ENCODE peak calls at places on chromosome 2, in ten cellular contexts. A is GM23338, G is BJ, O is cardiac muscle cell, Y is astrocyte of the cerebellum, J is epithelial cell of proximal tubule, U is astrocyte, R is thyroid gland, K is thoracic aorta, B is upper lobe of right lung. T is an unnamed sample.

GRCh38 chr2:54673501-54673998 is 49.9 kb upstream of the EML6 start:
- DNase-seq in A (no peak), G (no peak), O (peak), Y (no peak), J (no peak), U (no peak), R (peak), K (no peak), B (peak), T (peak)

GRCh38 chr2:219171231-219171651 is 1.4 kb upstream of the SLC23A3 start:
- DNase-seq in A (peak), G (peak), O (peak), Y (peak), J (peak), U (peak), R (peak), K (no peak), B (no peak), T (peak)

GRCh38 chr2:40213616-40214015 is 238.3 kb downstream of the SLC8A1 start:
- DNase-seq in A (no peak), G (no peak), O (no peak), Y (no peak), J (no peak), U (peak), R (no peak), K (no peak), B (no peak), T (no peak)

GRCh38 chr2:37156857-37157714 is at the start of gene EIF2AK2:
- DNase-seq in A (peak), G (no peak), O (peak), Y (peak), J (no peak), U (peak), R (peak), K (peak), B (peak), T (peak)

GRCh38 chr2:98583866-98584618 is 24.3 kb downstream of the COA5 start:
- DNase-seq in A (no peak), G (no peak), O (no peak), Y (no peak), J (no peak), U (no peak), R (no peak), K (no peak), B (no peak), T (no peak)

GRCh38 chr2:236621786-236622185 is 52.2 kb downstream of the ACKR3 start:
- DNase-seq in A (peak), G (no peak), O (no peak), Y (no peak), J (no peak), U (no peak), R (no peak), K (no peak), B (peak), T (no peak)

GRCh38 chr2:129771606-129772598 is 207.6 kb upstream of the RAB6C start:
- DNase-seq in A (no peak), G (no peak), O (no peak), Y (no peak), J (no peak), U (no peak), R (no peak), K (no peak), B (no peak), T (no peak)

GRCh38 chr2:28341208-28341891 is 51.3 kb upstream of the FOSL2 start:
- DNase-seq in A (no peak), G (no peak), O (no peak), Y (no peak), J (no peak), U (no peak), R (no peak), K (no peak), B (peak), T (no peak)

GRCh38 chr2:111138834-111139233 is 18.1 kb downstream of the BCL2L11 start:
- DNase-seq in A (no peak), G (no peak), O (no peak), Y (no peak), J (no peak), U (no peak), R (peak), K (no peak), B (no peak), T (no peak)

GRCh38 chr2:68287580-68288441 is 31.9 kb downstream of the CNRIP1 start:
- DNase-seq in A (peak), G (no peak), O (peak), Y (peak), J (peak), U (peak), R (peak), K (no peak), B (no peak), T (peak)

GRCh38 chr2:159270744-159271379 is 15.6 kb downstream of the WDSUB1 start:
- DNase-seq in A (no peak), G (no peak), O (no peak), Y (no peak), J (no peak), U (no peak), R (no peak), K (no peak), B (no peak), T (no peak)

GRCh38 chr2:150809083-150809482 is 321.6 kb upstream of the RND3 start:
- DNase-seq in A (no peak), G (no peak), O (no peak), Y (no peak), J (no peak), U (no peak), R (no peak), K (no peak), B (no peak), T (no peak)

DNA sequence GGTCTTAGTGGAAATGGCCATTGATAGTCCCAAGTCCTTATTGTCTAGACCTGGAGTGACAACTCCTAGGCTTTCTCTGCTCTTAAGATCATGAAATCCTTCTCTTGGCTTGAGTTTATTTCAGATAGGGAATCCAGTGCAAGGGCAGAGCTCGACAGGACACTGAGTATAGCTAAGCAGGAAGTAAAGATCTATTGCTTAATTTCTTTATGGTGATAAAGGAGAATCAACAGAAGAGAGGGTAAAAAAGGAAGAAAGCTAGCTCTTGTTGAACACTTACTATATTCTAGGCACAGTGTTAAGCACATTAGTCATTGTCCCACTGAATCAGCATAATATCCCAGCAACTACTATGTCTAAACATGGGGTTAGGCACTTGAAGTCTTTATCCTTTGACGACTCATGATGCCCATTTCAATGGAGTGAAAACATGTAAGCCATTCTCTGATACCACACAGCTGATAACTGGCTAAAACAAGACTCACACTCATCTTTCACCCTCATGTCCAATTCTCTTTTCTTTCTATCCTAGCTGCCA is 74.1 kb upstream of the LRATD1 start:
- DNase-seq in A (no peak), G (no peak), O (no peak), Y (no peak), J (no peak), U (no peak), R (no peak), K (no peak), B (no peak), T (peak)
- TF ChIP-seq CTCF in A (no peak), G (no peak), O (no peak), Y (no peak), J (no peak), U (no peak), R (no peak), K (no peak), B (no peak), T (no peak)

GRCh38 chr2:231667497-231667896 is 40.8 kb upstream of the PTMA start:
- DNase-seq in A (no peak), G (no peak), O (no peak), Y (no peak), J (no peak), U (no peak), R (no peak), K (no peak), B (no peak), T (no peak)
- H3K4me3 ChIP-seq in A (no peak), G (no peak), O (no peak), Y (no peak), J (no peak), U (no peak), R (no peak), K (peak), B (peak), T (no peak)

DNA sequence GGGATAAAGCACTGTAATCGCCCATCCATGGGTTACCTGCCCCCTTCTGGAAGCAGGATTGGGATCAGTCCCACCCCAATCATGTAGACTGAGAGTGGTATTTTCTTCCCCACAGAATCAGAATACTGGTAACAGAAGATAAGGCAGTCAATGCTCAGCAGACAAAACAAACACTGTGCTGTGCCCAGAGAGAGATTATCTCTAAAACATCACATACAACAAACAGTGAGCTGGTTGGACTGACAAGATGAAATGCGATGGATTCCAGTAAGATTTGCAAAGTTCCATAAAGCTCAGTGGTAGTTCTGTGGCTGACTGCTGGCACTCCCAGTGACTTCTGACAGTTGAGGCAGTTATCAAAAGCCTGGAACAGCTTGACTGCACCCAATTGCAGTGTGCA is 311.5 kb upstream of the MGAT5 start:
- DNase-seq in A (no peak), G (no peak), O (no peak), Y (no peak), J (no peak), U (no peak), R (no peak), K (no peak), B (no peak), T (no peak)
- TF ChIP-seq CTCF in A (no peak), G (no peak), O (no peak), Y (no peak), J (no peak), U (no peak), R (no peak), K (no peak), B (no peak), T (no peak)

GRCh38 chr2:175807031-175807873 is 194.8 kb downstream of the LNPK start:
- DNase-seq in A (no peak), G (peak), O (no peak), Y (no peak), J (no peak), U (peak), R (no peak), K (no peak), B (no peak), T (no peak)
- H3K4me3 ChIP-seq in A (no peak), G (no peak), O (no peak), Y (no peak), J (no peak), U (no peak), R (no peak), K (no peak), B (no peak), T (no peak)

DNA sequence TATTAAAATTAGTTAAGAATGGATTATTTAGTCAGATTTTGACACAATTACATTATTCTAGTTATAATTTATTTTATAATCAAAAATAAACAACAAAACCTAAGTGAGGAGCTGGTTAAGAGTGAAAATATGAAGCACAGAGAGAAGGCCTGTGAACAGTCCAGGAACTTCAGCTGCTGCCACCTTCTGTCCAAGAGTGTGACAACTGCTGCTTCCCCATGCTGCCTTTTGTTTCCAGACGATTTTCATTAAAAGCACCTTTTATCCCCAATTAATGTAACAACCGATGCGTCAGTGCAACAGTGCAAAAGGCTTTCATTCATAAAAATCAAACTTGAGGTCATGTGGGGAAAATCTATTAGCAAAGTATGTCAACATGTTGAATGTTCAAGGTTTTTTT is 363.6 kb downstream of the CTNNA2 start:
- DNase-seq in A (peak), G (no peak), O (no peak), Y (peak), J (no peak), U (no peak), R (peak), K (no peak), B (no peak), T (no peak)
- TF ChIP-seq CTCF in A (peak), G (peak), O (no peak), Y (peak), J (peak), U (peak), R (no peak), K (no peak), B (peak), T (peak)

GRCh38 chr2:22854588-22854987 is 530.4 kb upstream of the KLHL29 start:
- DNase-seq in A (no peak), G (no peak), O (no peak), Y (no peak), J (no peak), U (no peak), R (no peak), K (no peak), B (no peak), T (no peak)
- H3K4me3 ChIP-seq in A (no peak), G (no peak), O (no peak), Y (no peak), J (no peak), U (no peak), R (no peak), K (no peak), B (no peak), T (no peak)

T was measured in epithelial cell of esophagus.